ENCODE peak calls at places on chromosomes 11 and 22, in four cellular contexts. One of them, this sample, is unnamed.

GRCh38 chr11:61011950-61012830 is 40.7 kb downstream of the CD6 start:
- DNase-seq in GM12891: no peak
- DNase-seq in HL-60: peak
- DNase-seq in K562: no peak
- DNase-seq in this sample: no peak

GRCh38 chr11:64244966-64245365 is 1.8 kb downstream of the PPP1R14B start:
- DNase-seq in GM12891: no peak
- DNase-seq in HL-60: no peak
- DNase-seq in K562: no peak
- DNase-seq in this sample: no peak

GRCh38 chr11:118605116-118605867 is 2.1 kb upstream of the PHLDB1 start:
- DNase-seq in GM12891: no peak
- DNase-seq in HL-60: no peak
- DNase-seq in K562: peak
- DNase-seq in this sample: no peak

GRCh38 chr11:64410396-64410718 is 51.4 kb downstream of the RPS6KA4 start:
- DNase-seq in GM12891: no peak
- DNase-seq in HL-60: no peak
- DNase-seq in K562: no peak
- DNase-seq in this sample: no peak

GRCh38 chr22:31881198-31881597 is 63.1 kb upstream of the YWHAH start:
- DNase-seq in GM12891: no peak
- DNase-seq in HL-60: no peak
- DNase-seq in K562: peak
- DNase-seq in this sample: no peak

GRCh38 chr22:49328630-49329405 is 498.9 kb downstream of the BRD1 start:
- DNase-seq in GM12891: no peak
- DNase-seq in HL-60: no peak
- DNase-seq in K562: no peak
- DNase-seq in this sample: no peak

GRCh38 chr11:130314184-130314748 is 451 bp downstream of the ZBTB44 start:
- DNase-seq in GM12891: peak
- DNase-seq in HL-60: peak
- DNase-seq in K562: peak
- DNase-seq in this sample: no peak

GRCh38 chr22:28819253-28820096 is 19.1 kb upstream of the XBP1 start:
- DNase-seq in GM12891: no peak
- DNase-seq in HL-60: no peak
- DNase-seq in K562: no peak
- DNase-seq in this sample: no peak

GRCh38 chr22:46052331-46052771 is 75.4 kb upstream of the WNT7B start:
- DNase-seq in GM12891: no peak
- DNase-seq in HL-60: no peak
- DNase-seq in K562: no peak
- DNase-seq in this sample: no peak

GRCh38 chr11:124870430-124870829 is 5.2 kb downstream of the ROBO3 start:
- DNase-seq in GM12891: no peak
- DNase-seq in HL-60: no peak
- DNase-seq in K562: no peak
- DNase-seq in this sample: no peak

GRCh38 chr11:120929664-120930154 is 94.2 kb upstream of the TBCEL start:
- DNase-seq in GM12891: peak
- DNase-seq in HL-60: peak
- DNase-seq in K562: peak
- DNase-seq in this sample: no peak

GRCh38 chr11:27705873-27706820 is 5.9 kb upstream of the BDNF start:
- DNase-seq in GM12891: no peak
- DNase-seq in HL-60: no peak
- DNase-seq in K562: peak
- DNase-seq in this sample: no peak

GRCh38 chr11:68928481-68928880 is 24.8 kb downstream of the IGHMBP2 start:
- DNase-seq in GM12891: no peak
- DNase-seq in HL-60: no peak
- DNase-seq in K562: no peak
- DNase-seq in this sample: no peak

GRCh38 chr11:130369713-130370112 is 55.0 kb upstream of the ZBTB44 start:
- DNase-seq in GM12891: no peak
- DNase-seq in HL-60: no peak
- DNase-seq in K562: no peak
- DNase-seq in this sample: no peak

GRCh38 chr11:115912484-115912945 is 408.3 kb upstream of the CADM1 start:
- DNase-seq in GM12891: no peak
- DNase-seq in HL-60: no peak
- DNase-seq in K562: no peak
- DNase-seq in this sample: no peak

GRCh38 chr11:96287796-96288439 is 55.1 kb downstream of the MAML2 start:
- DNase-seq in GM12891: no peak
- DNase-seq in HL-60: no peak
- DNase-seq in K562: no peak
- DNase-seq in this sample: no peak

GRCh38 chr11:126346586-126346940 is 8.9 kb upstream of the ST3GAL4 start:
- DNase-seq in GM12891: no peak
- DNase-seq in HL-60: no peak
- DNase-seq in K562: no peak
- DNase-seq in this sample: no peak

GRCh38 chr22:36431977-36432376 is 44.2 kb upstream of the MYH9 start:
- DNase-seq in GM12891: no peak
- DNase-seq in HL-60: no peak
- DNase-seq in K562: no peak
- DNase-seq in this sample: no peak

GRCh38 chr22:36432592-36433317 is 45.0 kb upstream of the MYH9 start:
- DNase-seq in GM12891: no peak
- DNase-seq in HL-60: no peak
- DNase-seq in K562: no peak
- DNase-seq in this sample: no peak

GRCh38 chr22:36425977-36426523 is 38.3 kb upstream of the MYH9 start:
- DNase-seq in GM12891: no peak
- DNase-seq in HL-60: no peak
- DNase-seq in K562: peak
- DNase-seq in this sample: no peak

GRCh38 chr22:36433318-36434231 is 45.8 kb upstream of the MYH9 start:
- DNase-seq in GM12891: no peak
- DNase-seq in HL-60: no peak
- DNase-seq in K562: no peak
- DNase-seq in this sample: no peak

DNA sequence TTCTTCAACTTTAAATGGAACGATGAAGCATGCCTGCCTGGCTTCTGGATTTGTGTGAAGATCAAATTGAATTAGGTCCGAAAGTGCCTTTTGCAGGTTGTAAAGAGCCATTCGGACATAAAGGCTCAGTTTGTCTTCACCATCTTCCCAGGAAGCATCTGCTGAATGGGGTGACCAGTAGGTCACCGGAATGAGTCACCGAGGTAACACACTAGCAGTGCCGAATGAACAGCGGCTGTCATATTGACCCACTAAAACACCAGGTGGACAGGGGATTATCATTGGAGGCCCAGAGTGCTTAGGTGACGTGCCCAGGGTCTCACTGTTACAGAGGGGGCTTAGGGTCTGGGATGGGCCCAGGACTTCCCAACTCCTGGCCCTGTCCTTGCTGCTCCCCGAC is 43.1 kb upstream of the MYH9 start:
- DNase-seq in GM12891: no peak
- DNase-seq in HL-60: no peak
- DNase-seq in K562: peak
- DNase-seq in this sample: no peak
- TF ChIP-seq SPI1 in GM12891: no peak
- TF ChIP-seq SPI1 in HL-60: no peak
- TF ChIP-seq SPI1 in K562: no peak
- TF ChIP-seq SPI1 in this sample: no peak

GRCh38 chr22:42905702-42906183 is 48.7 kb upstream of the ARFGAP3 start:
- DNase-seq in GM12891: no peak
- DNase-seq in HL-60: no peak
- DNase-seq in K562: no peak
- DNase-seq in this sample: no peak
- TF ChIP-seq SPI1 in GM12891: no peak
- TF ChIP-seq SPI1 in HL-60: no peak
- TF ChIP-seq SPI1 in K562: no peak
- TF ChIP-seq SPI1 in this sample: no peak

DNA sequence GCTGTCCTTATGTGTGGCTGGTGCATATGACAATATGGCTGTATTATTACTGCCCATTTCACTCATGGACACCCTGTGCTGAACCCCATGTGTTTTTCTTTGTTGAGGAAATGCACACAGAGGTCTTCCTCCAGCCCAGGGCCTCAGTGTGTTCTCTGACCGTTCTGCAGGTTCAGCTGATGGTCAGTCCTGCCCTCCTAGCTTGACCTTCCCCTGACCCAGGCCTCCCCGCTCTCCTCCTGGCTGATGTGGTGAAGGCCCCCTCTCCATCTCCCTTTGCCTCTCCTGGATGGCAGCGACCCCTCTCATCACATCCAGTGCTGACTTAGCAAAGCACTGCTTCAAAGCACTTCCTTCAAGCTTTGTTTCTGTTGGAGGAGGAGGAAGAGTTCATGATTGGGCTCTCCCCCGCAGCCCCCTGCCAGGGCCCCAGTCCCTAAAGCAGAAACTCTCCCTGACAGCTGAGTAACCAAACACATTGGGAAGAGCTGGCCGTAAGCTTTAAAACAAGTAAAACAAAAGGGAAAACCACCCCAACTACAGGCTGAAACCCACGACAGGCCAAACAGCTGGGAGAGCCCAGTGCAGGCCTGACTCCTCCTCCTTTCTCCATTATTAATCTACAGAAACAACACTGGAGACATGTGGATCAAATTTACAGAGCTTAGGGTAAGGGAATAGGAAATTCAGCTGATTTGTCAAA is 101.3 kb downstream of the NAT10 start:
- DNase-seq in GM12891: no peak
- DNase-seq in HL-60: no peak
- DNase-seq in K562: no peak
- DNase-seq in this sample: no peak
- TF ChIP-seq SPI1 in GM12891: no peak
- TF ChIP-seq SPI1 in HL-60: no peak
- TF ChIP-seq SPI1 in K562: no peak
- TF ChIP-seq SPI1 in this sample: no peak

GRCh38 chr11:1330473-1330872 is 21.0 kb upstream of the TOLLIP start:
- DNase-seq in GM12891: no peak
- DNase-seq in HL-60: no peak
- DNase-seq in K562: no peak
- DNase-seq in this sample: no peak
- TF ChIP-seq SPI1 in GM12891: no peak
- TF ChIP-seq SPI1 in HL-60: no peak
- TF ChIP-seq SPI1 in K562: no peak
- TF ChIP-seq SPI1 in this sample: no peak

DNA sequence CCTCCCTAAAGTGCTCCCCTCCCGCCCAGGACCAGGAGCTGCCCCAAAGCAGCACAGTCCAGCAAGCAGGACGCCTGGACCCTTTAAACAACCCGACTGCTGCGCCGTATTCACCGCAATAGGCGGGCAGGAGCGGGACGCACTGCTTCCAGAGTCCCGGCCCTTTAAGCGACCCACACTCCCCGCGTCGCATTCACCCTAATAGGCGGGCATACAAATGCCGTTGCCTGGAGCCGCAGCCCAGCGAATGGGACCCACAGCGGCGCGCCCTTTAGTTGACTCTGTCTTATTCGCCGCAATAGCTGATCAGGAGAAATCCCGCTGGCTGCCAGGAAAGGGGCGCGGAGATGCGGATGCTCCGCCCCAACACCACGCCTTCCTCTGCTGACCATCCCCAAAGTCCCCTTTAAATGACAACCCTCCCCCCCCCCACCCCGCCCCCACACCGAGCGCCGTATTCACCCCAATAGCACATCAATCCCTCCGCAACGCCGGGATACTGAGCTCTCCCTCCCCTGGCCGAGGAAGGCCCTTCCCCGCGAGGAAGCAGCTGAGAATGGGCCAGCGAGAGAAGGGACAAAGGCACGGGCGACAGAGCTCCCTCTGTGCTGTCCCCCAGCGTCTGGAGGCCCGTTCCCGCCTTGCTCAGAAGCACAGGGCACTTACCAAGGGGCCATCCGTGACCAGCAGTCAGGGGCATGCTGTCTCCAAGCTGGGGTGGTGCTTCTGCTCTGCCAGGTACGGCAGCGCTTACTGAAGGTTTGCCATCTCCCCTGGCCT is 4.7 kb downstream of the OSBPL5 start:
- DNase-seq in GM12891: no peak
- DNase-seq in HL-60: no peak
- DNase-seq in K562: no peak
- DNase-seq in this sample: no peak
- TF ChIP-seq SPI1 in GM12891: no peak
- TF ChIP-seq SPI1 in HL-60: no peak
- TF ChIP-seq SPI1 in K562: no peak
- TF ChIP-seq SPI1 in this sample: no peak

DNA sequence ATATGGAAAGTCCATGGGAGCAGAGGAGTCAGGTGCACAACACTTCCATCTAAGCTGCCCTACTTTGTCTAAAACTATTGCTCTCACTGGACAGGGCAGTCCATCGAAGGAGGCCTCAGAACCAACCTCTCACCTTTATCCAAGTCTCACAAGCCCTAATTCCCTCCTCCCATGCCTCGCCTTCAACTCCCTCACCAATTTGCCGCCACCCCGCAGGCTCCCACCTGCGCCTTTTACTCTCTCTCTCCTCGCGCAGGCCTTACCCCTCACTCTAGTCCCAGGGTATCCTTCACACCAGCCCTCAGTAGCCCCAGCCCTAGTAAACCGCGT is 487 bp downstream of the FHIP1B start:
- DNase-seq in GM12891: no peak
- DNase-seq in HL-60: no peak
- DNase-seq in K562: peak
- DNase-seq in this sample: no peak
- TF ChIP-seq SPI1 in GM12891: no peak
- TF ChIP-seq SPI1 in HL-60: no peak
- TF ChIP-seq SPI1 in K562: no peak
- TF ChIP-seq SPI1 in this sample: no peak

GRCh38 chr11:104011031-104011430 is 25.4 kb upstream of the DDI1 start:
- DNase-seq in GM12891: no peak
- DNase-seq in HL-60: no peak
- DNase-seq in K562: no peak
- DNase-seq in this sample: no peak
- TF ChIP-seq SPI1 in GM12891: no peak
- TF ChIP-seq SPI1 in HL-60: no peak
- TF ChIP-seq SPI1 in K562: no peak
- TF ChIP-seq SPI1 in this sample: no peak

GRCh38 chr22:25542231-25542630 is 22.2 kb upstream of the GRK3 start:
- DNase-seq in GM12891: no peak
- DNase-seq in HL-60: no peak
- DNase-seq in K562: no peak
- DNase-seq in this sample: no peak

GRCh38 chr22:25534724-25535123 is 29.8 kb upstream of the GRK3 start:
- DNase-seq in GM12891: no peak
- DNase-seq in HL-60: no peak
- DNase-seq in K562: no peak
- DNase-seq in this sample: no peak

GRCh38 chr22:25540912-25541660 is 23.4 kb upstream of the GRK3 start:
- DNase-seq in GM12891: no peak
- DNase-seq in HL-60: no peak
- DNase-seq in K562: no peak
- DNase-seq in this sample: no peak

GRCh38 chr22:25540128-25540790 is 24.2 kb upstream of the GRK3 start:
- DNase-seq in GM12891: no peak
- DNase-seq in HL-60: no peak
- DNase-seq in K562: no peak
- DNase-seq in this sample: no peak

DNA sequence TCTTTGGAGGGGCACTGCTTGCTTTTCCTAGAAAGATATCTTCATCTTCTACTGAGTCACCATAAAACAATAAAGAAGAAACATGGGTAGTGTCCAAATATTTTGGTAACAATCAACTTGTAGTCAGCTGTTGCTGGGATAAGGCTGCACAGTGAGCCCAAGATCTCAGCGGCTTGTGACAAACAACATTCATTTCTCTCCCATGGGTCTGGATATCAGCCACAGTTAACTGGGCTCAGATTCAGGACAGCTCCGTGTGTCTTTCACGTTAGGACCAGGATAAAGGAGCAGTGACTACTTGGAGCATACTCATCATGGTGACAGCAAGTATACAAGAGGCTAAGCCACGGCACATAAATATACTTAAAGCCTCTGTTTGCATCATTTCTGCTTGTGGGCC is 27.9 kb upstream of the GRK3 start:
- DNase-seq in GM12891: no peak
- DNase-seq in HL-60: no peak
- DNase-seq in K562: no peak
- DNase-seq in this sample: no peak
- TF ChIP-seq SPI1 in GM12891: no peak
- TF ChIP-seq SPI1 in HL-60: no peak
- TF ChIP-seq SPI1 in K562: no peak
- TF ChIP-seq SPI1 in this sample: no peak

This sample was measured in GM12878.